ENCODE peak calls at places on chromosome 22, in six cellular contexts. Q is adrenal gland, A is HS-27A, K is Ammon's horn, S is progenitor cell of endocrine pancreas, J is NCI-H526 treated with DMSO at 0.1 percent for 48 hours. L is an unnamed sample.

GRCh38 chr22:24433868-24434471 is 6.6 kb downstream of the ADORA2A start:
- DNase-seq in Q (peak), A (no peak), K (no peak), S (no peak), J (no peak), L (peak)

GRCh38 chr22:50613291-50613981 is 12.8 kb downstream of the MAPK8IP2 start:
- DNase-seq in Q (peak), A (no peak), K (no peak), S (no peak), J (no peak), L (no peak)

GRCh38 chr22:32712644-32713355 is 88.7 kb upstream of the TIMP3 start:
- DNase-seq in Q (no peak), A (no peak), K (no peak), S (no peak), J (no peak), L (no peak)

GRCh38 chr22:40567106-40567505 is 69.4 kb downstream of the MRTFA start:
- DNase-seq in Q (no peak), A (no peak), K (no peak), S (no peak), J (no peak), L (peak)

GRCh38 chr22:47713880-47714452 is 951.5 kb downstream of the TBC1D22A start:
- DNase-seq in Q (no peak), A (no peak), K (no peak), S (no peak), J (no peak), L (no peak)

GRCh38 chr22:36733271-36733670 is 29.7 kb upstream of the CACNG2 start:
- DNase-seq in Q (peak), A (no peak), K (no peak), S (no peak), J (no peak), L (no peak)

GRCh38 chr22:25451480-25452114 is 112.9 kb upstream of the GRK3 start:
- DNase-seq in Q (no peak), A (no peak), K (no peak), S (no peak), J (no peak), L (no peak)

GRCh38 chr22:17112491-17113042 is 8.6 kb downstream of the TMEM121B start:
- DNase-seq in Q (no peak), A (no peak), K (no peak), S (no peak), J (no peak), L (no peak)

GRCh38 chr22:24409707-24410106 is 17.7 kb upstream of the ADORA2A start:
- DNase-seq in Q (peak), A (no peak), K (no peak), S (no peak), J (no peak), L (no peak)

L was measured in foreskin fibroblast.